ENCODE peak calls at places on chromosomes 4 and X, in five cellular contexts. S is fibroblast of lung; Y is prostate gland; I is CD4-positive, CD25-positive, alpha-beta regulatory T cell; Z is CD8-positive, alpha-beta T cell. F is an unnamed sample.

GRCh38 chr4:609400-610050 is 15.8 kb upstream of the PDE6B start:
- DNase-seq in S (no peak), Y (no peak), I (no peak), Z (no peak), F (no peak)

GRCh38 chr4:73853246-73853704 is at the start of gene PF4V1:
- DNase-seq in S (peak; percentile 40), Y (peak; percentile 21), I (no peak), Z (no peak), F (no peak)

GRCh38 chrX:47664737-47665136 is 5.8 kb upstream of the UXT start:
- DNase-seq in S (peak; percentile 41), Y (no peak), I (no peak), Z (no peak), F (peak; percentile 45)

GRCh38 chrX:16212024-16212423 is 44.7 kb downstream of the MAGEB17 start:
- DNase-seq in S (peak; percentile 46), Y (no peak), I (no peak), Z (no peak), F (no peak)

GRCh38 chr4:7513731-7514130 is 79.0 kb upstream of the PSAPL1 start:
- DNase-seq in S (peak; percentile 82), Y (peak; percentile 13), I (no peak), Z (no peak), F (peak; percentile 66)

GRCh38 chrX:49793686-49794085 is 35.4 kb upstream of the PAGE4 start:
- DNase-seq in S (no peak), Y (no peak), I (no peak), Z (no peak), F (no peak)

GRCh38 chr4:112266823-112267222 is 18.9 kb downstream of the TIFA start:
- DNase-seq in S (peak; percentile 27), Y (no peak), I (no peak), Z (no peak), F (no peak)

GRCh38 chrX:13760428-13760827 is 25.9 kb downstream of the OFD1 start:
- DNase-seq in S (no peak), Y (no peak), I (no peak), Z (no peak), F (no peak)

GRCh38 chrX:77788050-77788449 is 2.0 kb upstream of the ATRX start:
- DNase-seq in S (no peak), Y (no peak), I (peak; percentile 22), Z (no peak), F (no peak)

GRCh38 chrX:6021316-6022091 is 207.2 kb downstream of the NLGN4X start:
- DNase-seq in S (peak; percentile 27), Y (peak; percentile 3), I (no peak), Z (no peak), F (peak; percentile 25)

GRCh38 chrX:11458175-11458574 is 165.0 kb downstream of the AMELX start:
- DNase-seq in S (peak; percentile 59), Y (peak; percentile 44), I (no peak), Z (no peak), F (no peak)

GRCh38 chr4:77692847-77693432 is 87.3 kb downstream of the CXCL13 start:
- DNase-seq in S (no peak), Y (no peak), I (no peak), Z (no peak), F (no peak)

GRCh38 chr4:83054928-83055327 is 19.9 kb downstream of the COPS4 start:
- DNase-seq in S (peak; percentile 13), Y (no peak), I (no peak), Z (no peak), F (no peak)

GRCh38 chr4:52051213-52051614 is at the start of gene SPATA18:
- DNase-seq in S (peak; percentile 41), Y (peak; percentile 26), I (no peak), Z (no peak), F (no peak)

GRCh38 chr4:40246938-40247337 is 50.1 kb downstream of the RHOH start:
- DNase-seq in S (no peak), Y (no peak), I (no peak), Z (no peak), F (no peak)

GRCh38 chr4:40254961-40255721 is 58.3 kb downstream of the RHOH start:
- DNase-seq in S (peak; percentile 73), Y (no peak), I (no peak), Z (no peak), F (peak; percentile 14)

GRCh38 chr4:40247350-40247749 is 50.5 kb downstream of the RHOH start:
- DNase-seq in S (no peak), Y (no peak), I (peak; percentile 52), Z (peak; percentile 81), F (no peak)

GRCh38 chr4:40253906-40254305 is 57.1 kb downstream of the RHOH start:
- DNase-seq in S (no peak), Y (no peak), I (no peak), Z (no peak), F (no peak)

GRCh38 chr4:40251366-40251765 is 54.5 kb downstream of the RHOH start:
- DNase-seq in S (peak; percentile 37), Y (no peak), I (no peak), Z (no peak), F (no peak)
- H3K27ac ChIP-seq in S (no peak overlapping the region), Y (no peak overlapping the region), I (no peak overlapping the region), Z (no peak overlapping the region), F (no peak overlapping the region)

GRCh38 chrX:68795741-68796140 is 33.1 kb upstream of the EFNB1 start:
- DNase-seq in S (no peak), Y (no peak), I (no peak), Z (no peak), F (no peak)
- H3K27me3 ChIP-seq in S (no peaks in the 10 kb centered on the region), Y (no peaks in the 10 kb centered on the region), I (no peaks in the 10 kb centered on the region), Z (no peaks in the 10 kb centered on the region), F (no peaks in the 10 kb centered on the region)

GRCh38 chrX:111465664-111466063 is 45.8 kb upstream of the SERTM2 start:
- DNase-seq in S (no peak), Y (no peak), I (no peak), Z (no peak), F (no peak)

GRCh38 chrX:111467896-111468295 is 43.5 kb upstream of the SERTM2 start:
- DNase-seq in S (no peak), Y (no peak), I (no peak), Z (no peak), F (no peak)

GRCh38 chrX:111470681-111471403 is 40.6 kb upstream of the SERTM2 start:
- DNase-seq in S (no peak), Y (no peak), I (no peak), Z (no peak), F (no peak)
- H3K27ac ChIP-seq in S (no peak overlapping the region), Y (no peak overlapping the region), I (no peak overlapping the region), Z (no peak overlapping the region), F (no peak overlapping the region)

GRCh38 chr4:81030061-81030616 is 369 bp upstream of the BMP3 start:
- DNase-seq in S (no peak), Y (no peak), I (no peak), Z (no peak), F (no peak)
- H3K27me3 ChIP-seq in S (peaks cover 26% of the 10 kb centered on the region), Y (peaks cover 2% of the 10 kb centered on the region), I (peaks cover 25% of the 10 kb centered on the region), Z (peaks cover 20% of the 10 kb centered on the region), F (peaks cover 29% of the 10 kb centered on the region)

GRCh38 chr4:10075953-10076391 is 40.6 kb downstream of the WDR1 start:
- DNase-seq in S (no peak), Y (no peak), I (no peak), Z (peak; percentile 10), F (no peak)
- H3K27ac ChIP-seq in S (no peak overlapping the region), Y (no peak overlapping the region), I (no peak overlapping the region), Z (no peak overlapping the region), F (peak overlapping the region; percentile 24)

GRCh38 chrX:26909728-26910127 is 553.4 kb downstream of the PPP4R3C start:
- DNase-seq in S (no peak), Y (no peak), I (no peak), Z (no peak), F (no peak)

DNA sequence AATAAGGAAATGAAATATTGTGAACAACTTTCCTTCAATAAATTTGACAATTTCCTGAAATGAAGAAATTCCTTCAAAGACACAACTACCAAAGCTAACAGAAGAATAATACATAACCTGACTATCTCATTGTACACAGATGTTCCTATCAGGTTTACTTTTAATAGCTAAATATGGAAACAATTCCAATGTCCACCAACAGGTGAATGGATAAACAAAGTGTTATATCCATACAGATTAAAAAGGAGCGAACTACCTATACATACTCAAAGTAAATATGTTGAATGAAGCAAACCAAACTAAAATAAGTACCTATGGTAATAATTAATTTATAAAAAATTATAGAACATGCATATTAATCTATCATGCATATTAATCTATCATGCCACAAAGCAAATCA is 554.9 kb downstream of the PPP4R3C start:
- DNase-seq in S (no peak), Y (no peak), I (no peak), Z (no peak), F (no peak)
- H3K27me3 ChIP-seq in S (no peaks in the 10 kb centered on the region), Y (no peaks in the 10 kb centered on the region), I (no peaks in the 10 kb centered on the region), Z (no peaks in the 10 kb centered on the region), F (no peaks in the 10 kb centered on the region)

DNA sequence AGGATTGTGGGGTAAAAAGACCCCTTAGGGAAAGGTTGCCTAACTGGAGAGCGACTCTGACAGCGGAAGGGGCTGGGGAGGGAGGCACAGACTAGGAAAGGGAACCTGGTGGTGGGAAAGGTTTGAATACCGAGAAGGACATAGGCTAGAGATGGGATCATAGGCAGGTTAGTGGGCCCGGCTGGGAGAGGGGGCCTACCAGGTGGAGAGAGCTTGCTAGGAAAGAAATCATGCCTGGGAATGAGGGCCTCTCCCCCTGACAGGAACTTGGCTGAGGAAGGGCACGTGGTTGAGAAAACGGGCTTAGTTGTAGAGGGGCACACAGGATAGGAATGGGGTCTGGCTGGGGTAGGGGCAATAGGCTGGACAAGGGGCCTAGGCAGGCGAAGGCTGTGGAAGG is 4.4 kb downstream of the OTUD6A start:
- DNase-seq in S (no peak), Y (no peak), I (no peak), Z (no peak), F (no peak)
- H3K27ac ChIP-seq in S (no peak overlapping the region), Y (no peak overlapping the region), I (no peak overlapping the region), Z (no peak overlapping the region), F (no peak overlapping the region)

F was measured in brain microvascular endothelial cell.